ENCODE peak calls at places on chromosomes 7 and 10, in five cellular contexts. One of them, this sample, is unnamed.

GRCh38 chr10:103739039-103739764 is 116.2 kb downstream of the SH3PXD2A start:
- DNase-seq in fibroblast of the aortic adventitia: peak
- DNase-seq in fibroblast of pulmonary artery: peak
- DNase-seq in OCI-LY7: no peak
- DNase-seq in psoas muscle: peak
- DNase-seq in this sample: peak

GRCh38 chr7:70707823-70708243 is 424.1 kb upstream of the GALNT17 start:
- DNase-seq in fibroblast of the aortic adventitia: no peak
- DNase-seq in fibroblast of pulmonary artery: no peak
- DNase-seq in OCI-LY7: no peak
- DNase-seq in psoas muscle: no peak
- DNase-seq in this sample: no peak

GRCh38 chr10:33211123-33211878 is 123.2 kb downstream of the NRP1 start:
- DNase-seq in fibroblast of the aortic adventitia: peak
- DNase-seq in fibroblast of pulmonary artery: peak
- DNase-seq in OCI-LY7: no peak
- DNase-seq in psoas muscle: peak
- DNase-seq in this sample: peak

GRCh38 chr7:48113270-48113669 is 24.2 kb downstream of the UPP1 start:
- DNase-seq in fibroblast of the aortic adventitia: no peak
- DNase-seq in fibroblast of pulmonary artery: no peak
- DNase-seq in OCI-LY7: no peak
- DNase-seq in psoas muscle: no peak
- DNase-seq in this sample: no peak

GRCh38 chr10:6050801-6051445 is 11.2 kb downstream of the IL2RA start:
- DNase-seq in fibroblast of the aortic adventitia: peak
- DNase-seq in fibroblast of pulmonary artery: peak
- DNase-seq in OCI-LY7: peak
- DNase-seq in psoas muscle: peak
- DNase-seq in this sample: peak

GRCh38 chr10:129968937-129969527 is 5.0 kb upstream of the EBF3 start:
- DNase-seq in fibroblast of the aortic adventitia: peak
- DNase-seq in fibroblast of pulmonary artery: peak
- DNase-seq in OCI-LY7: no peak
- DNase-seq in psoas muscle: peak
- DNase-seq in this sample: no peak

GRCh38 chr10:58653139-58653538 is 140.5 kb downstream of the BICC1 start:
- DNase-seq in fibroblast of the aortic adventitia: peak
- DNase-seq in fibroblast of pulmonary artery: peak
- DNase-seq in OCI-LY7: no peak
- DNase-seq in psoas muscle: no peak
- DNase-seq in this sample: peak

GRCh38 chr10:110006358-110007170 is 1.2 kb upstream of the ADD3 start:
- DNase-seq in fibroblast of the aortic adventitia: peak
- DNase-seq in fibroblast of pulmonary artery: peak
- DNase-seq in OCI-LY7: peak
- DNase-seq in psoas muscle: peak
- DNase-seq in this sample: peak

GRCh38 chr7:127667751-127668530 is 15.9 kb downstream of the SND1 start:
- DNase-seq in fibroblast of the aortic adventitia: peak
- DNase-seq in fibroblast of pulmonary artery: peak
- DNase-seq in OCI-LY7: no peak
- DNase-seq in psoas muscle: no peak
- DNase-seq in this sample: peak

GRCh38 chr10:48811461-48811860 is 126.8 kb downstream of the WDFY4 start:
- DNase-seq in fibroblast of the aortic adventitia: no peak
- DNase-seq in fibroblast of pulmonary artery: no peak
- DNase-seq in OCI-LY7: no peak
- DNase-seq in psoas muscle: no peak
- DNase-seq in this sample: peak

GRCh38 chr7:78388982-78389381 is 590.4 kb downstream of the PHTF2 start:
- DNase-seq in fibroblast of the aortic adventitia: no peak
- DNase-seq in fibroblast of pulmonary artery: no peak
- DNase-seq in OCI-LY7: no peak
- DNase-seq in psoas muscle: no peak
- DNase-seq in this sample: no peak

GRCh38 chr7:35505031-35505430 is 189.9 kb downstream of the HERPUD2 start:
- DNase-seq in fibroblast of the aortic adventitia: no peak
- DNase-seq in fibroblast of pulmonary artery: no peak
- DNase-seq in OCI-LY7: no peak
- DNase-seq in psoas muscle: no peak
- DNase-seq in this sample: no peak

GRCh38 chr10:3452683-3453388 is 280.3 kb upstream of the PITRM1 start:
- DNase-seq in fibroblast of the aortic adventitia: peak
- DNase-seq in fibroblast of pulmonary artery: peak
- DNase-seq in OCI-LY7: no peak
- DNase-seq in psoas muscle: no peak
- DNase-seq in this sample: peak

GRCh38 chr7:55043691-55044090 is 24.9 kb downstream of the EGFR start:
- DNase-seq in fibroblast of the aortic adventitia: no peak
- DNase-seq in fibroblast of pulmonary artery: no peak
- DNase-seq in OCI-LY7: no peak
- DNase-seq in psoas muscle: no peak
- DNase-seq in this sample: no peak

GRCh38 chr10:78755877-78756455 is 312.8 kb upstream of the ZMIZ1 start:
- DNase-seq in fibroblast of the aortic adventitia: peak
- DNase-seq in fibroblast of pulmonary artery: peak
- DNase-seq in OCI-LY7: no peak
- DNase-seq in psoas muscle: no peak
- DNase-seq in this sample: no peak

GRCh38 chr7:17239046-17239445 is 59.4 kb upstream of the AHR start:
- DNase-seq in fibroblast of the aortic adventitia: peak
- DNase-seq in fibroblast of pulmonary artery: no peak
- DNase-seq in OCI-LY7: no peak
- DNase-seq in psoas muscle: no peak
- DNase-seq in this sample: no peak

GRCh38 chr10:21048086-21048485 is 151.0 kb upstream of the NEBL start:
- DNase-seq in fibroblast of the aortic adventitia: no peak
- DNase-seq in fibroblast of pulmonary artery: no peak
- DNase-seq in OCI-LY7: no peak
- DNase-seq in psoas muscle: no peak
- DNase-seq in this sample: no peak

GRCh38 chr7:128922496-128923410 is 12.2 kb upstream of the KCP start:
- DNase-seq in fibroblast of the aortic adventitia: no peak
- DNase-seq in fibroblast of pulmonary artery: no peak
- DNase-seq in OCI-LY7: no peak
- DNase-seq in psoas muscle: no peak
- DNase-seq in this sample: no peak

GRCh38 chr10:118045842-118046490 is 775 bp downstream of the RAB11FIP2 start:
- DNase-seq in fibroblast of the aortic adventitia: peak
- DNase-seq in fibroblast of pulmonary artery: peak
- DNase-seq in OCI-LY7: peak
- DNase-seq in psoas muscle: no peak
- DNase-seq in this sample: peak

GRCh38 chr10:122140941-122141623 is 130.0 kb upstream of the BTBD16 start:
- DNase-seq in fibroblast of the aortic adventitia: peak
- DNase-seq in fibroblast of pulmonary artery: peak
- DNase-seq in OCI-LY7: no peak
- DNase-seq in psoas muscle: peak
- DNase-seq in this sample: peak

GRCh38 chr10:60114765-60115586 is 208.6 kb upstream of the CCDC6 start:
- DNase-seq in fibroblast of the aortic adventitia: peak
- DNase-seq in fibroblast of pulmonary artery: peak
- DNase-seq in OCI-LY7: peak
- DNase-seq in psoas muscle: no peak
- DNase-seq in this sample: peak

GRCh38 chr10:98361131-98361633 is 53.8 kb downstream of the PYROXD2 start:
- DNase-seq in fibroblast of the aortic adventitia: peak
- DNase-seq in fibroblast of pulmonary artery: peak
- DNase-seq in OCI-LY7: no peak
- DNase-seq in psoas muscle: peak
- DNase-seq in this sample: peak

GRCh38 chr10:93090619-93091018 is 16.9 kb downstream of the CYP26A1 start:
- DNase-seq in fibroblast of the aortic adventitia: no peak
- DNase-seq in fibroblast of pulmonary artery: no peak
- DNase-seq in OCI-LY7: no peak
- DNase-seq in psoas muscle: no peak
- DNase-seq in this sample: no peak

GRCh38 chr7:68613897-68614296 is 984.4 kb upstream of the AUTS2 start:
- DNase-seq in fibroblast of the aortic adventitia: no peak
- DNase-seq in fibroblast of pulmonary artery: peak
- DNase-seq in OCI-LY7: no peak
- DNase-seq in psoas muscle: no peak
- DNase-seq in this sample: no peak

GRCh38 chr7:42915356-42915755 is 3.5 kb upstream of the C7orf25 start:
- DNase-seq in fibroblast of the aortic adventitia: peak
- DNase-seq in fibroblast of pulmonary artery: peak
- DNase-seq in OCI-LY7: no peak
- DNase-seq in psoas muscle: no peak
- DNase-seq in this sample: no peak

GRCh38 chr7:3359011-3359410 is 58.0 kb downstream of the SDK1 start:
- DNase-seq in fibroblast of the aortic adventitia: no peak
- DNase-seq in fibroblast of pulmonary artery: no peak
- DNase-seq in OCI-LY7: no peak
- DNase-seq in psoas muscle: no peak
- DNase-seq in this sample: no peak

GRCh38 chr10:89683911-89684310 is 17.5 kb upstream of the KIF20B start:
- DNase-seq in fibroblast of the aortic adventitia: no peak
- DNase-seq in fibroblast of pulmonary artery: no peak
- DNase-seq in OCI-LY7: no peak
- DNase-seq in psoas muscle: no peak
- DNase-seq in this sample: no peak

GRCh38 chr7:150439926-150440325 is 10.5 kb upstream of the GIMAP8 start:
- DNase-seq in fibroblast of the aortic adventitia: peak
- DNase-seq in fibroblast of pulmonary artery: peak
- DNase-seq in OCI-LY7: no peak
- DNase-seq in psoas muscle: no peak
- DNase-seq in this sample: no peak

GRCh38 chr10:73591935-73592699 is 975 bp upstream of the USP54 start:
- DNase-seq in fibroblast of the aortic adventitia: peak
- DNase-seq in fibroblast of pulmonary artery: peak
- DNase-seq in OCI-LY7: peak
- DNase-seq in psoas muscle: no peak
- DNase-seq in this sample: no peak

GRCh38 chr10:60910543-60910942 is 33.4 kb downstream of the RHOBTB1 start:
- DNase-seq in fibroblast of the aortic adventitia: peak
- DNase-seq in fibroblast of pulmonary artery: peak
- DNase-seq in OCI-LY7: peak
- DNase-seq in psoas muscle: no peak
- DNase-seq in this sample: no peak

GRCh38 chr7:98232799-98233198 is 19.2 kb downstream of the TECPR1 start:
- DNase-seq in fibroblast of the aortic adventitia: no peak
- DNase-seq in fibroblast of pulmonary artery: no peak
- DNase-seq in OCI-LY7: no peak
- DNase-seq in psoas muscle: no peak
- DNase-seq in this sample: no peak

DNA sequence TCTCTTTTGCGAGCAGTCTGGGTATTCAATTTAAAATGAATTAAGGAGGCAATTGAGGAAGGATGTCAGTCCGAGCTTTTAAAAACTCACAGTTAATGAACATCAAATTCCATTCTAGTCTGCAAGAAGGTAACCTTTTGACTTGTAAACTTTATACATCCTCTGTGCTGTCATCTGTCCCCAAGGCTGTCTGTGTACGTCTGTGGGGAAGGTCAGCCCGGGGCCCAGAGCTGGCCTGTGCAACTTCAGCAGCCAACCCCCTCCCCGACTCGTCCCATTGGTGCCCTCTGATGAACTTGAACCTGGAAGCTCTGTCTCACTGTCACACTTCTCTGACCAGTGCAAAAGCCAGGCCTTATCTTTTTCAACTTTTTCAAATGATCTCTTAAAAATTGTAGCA is 80.3 kb downstream of the CCDC3 start:
- DNase-seq in fibroblast of the aortic adventitia: no peak
- DNase-seq in fibroblast of pulmonary artery: no peak
- DNase-seq in OCI-LY7: no peak
- DNase-seq in psoas muscle: no peak
- DNase-seq in this sample: no peak
- TF ChIP-seq CTCF in fibroblast of the aortic adventitia: no peak
- TF ChIP-seq CTCF in fibroblast of pulmonary artery: no peak
- TF ChIP-seq CTCF in OCI-LY7: no peak
- TF ChIP-seq CTCF in psoas muscle: no peak
- TF ChIP-seq CTCF in this sample: no peak

GRCh38 chr10:17380016-17380415 is 74.4 kb downstream of the ST8SIA6 start:
- DNase-seq in fibroblast of the aortic adventitia: no peak
- DNase-seq in fibroblast of pulmonary artery: no peak
- DNase-seq in OCI-LY7: no peak
- DNase-seq in psoas muscle: no peak
- DNase-seq in this sample: no peak

GRCh38 chr10:17379151-17379690 is 75.2 kb downstream of the ST8SIA6 start:
- DNase-seq in fibroblast of the aortic adventitia: no peak
- DNase-seq in fibroblast of pulmonary artery: no peak
- DNase-seq in OCI-LY7: no peak
- DNase-seq in psoas muscle: no peak
- DNase-seq in this sample: no peak

GRCh38 chr10:17381502-17382142 is 72.8 kb downstream of the ST8SIA6 start:
- DNase-seq in fibroblast of the aortic adventitia: peak
- DNase-seq in fibroblast of pulmonary artery: no peak
- DNase-seq in OCI-LY7: no peak
- DNase-seq in psoas muscle: no peak
- DNase-seq in this sample: no peak

GRCh38 chr10:17380888-17381287 is 73.5 kb downstream of the ST8SIA6 start:
- DNase-seq in fibroblast of the aortic adventitia: no peak
- DNase-seq in fibroblast of pulmonary artery: no peak
- DNase-seq in OCI-LY7: no peak
- DNase-seq in psoas muscle: no peak
- DNase-seq in this sample: no peak

DNA sequence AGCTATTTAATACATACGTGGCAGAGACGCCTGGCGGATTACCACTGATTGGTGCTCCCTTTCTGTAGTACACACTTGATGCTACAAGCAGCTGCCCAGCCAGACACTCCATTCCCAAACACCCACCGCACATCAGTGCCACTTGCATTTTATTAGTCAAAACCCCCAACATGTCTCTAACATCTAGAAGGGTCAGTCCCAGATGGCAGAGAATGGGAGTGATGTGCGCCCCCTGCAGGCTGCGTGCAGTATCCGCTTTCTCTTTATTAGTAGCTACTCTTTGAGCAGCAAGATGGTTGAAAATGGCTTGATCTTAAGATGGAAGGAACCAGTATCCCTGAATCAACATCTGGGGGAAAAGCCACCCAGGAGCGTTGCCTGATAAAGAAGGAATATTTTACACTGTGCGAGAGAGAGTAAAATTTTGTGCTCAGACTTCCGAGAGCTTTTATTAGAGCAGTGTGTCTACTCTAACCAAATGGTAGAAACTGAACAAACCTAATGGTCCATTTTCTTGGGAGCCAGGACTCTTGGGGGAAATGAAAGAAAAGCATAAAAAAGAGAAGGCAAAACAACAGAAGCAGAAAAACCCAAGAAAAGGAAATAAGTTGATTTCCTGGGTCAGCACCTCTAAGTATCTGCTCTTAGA is 78.3 kb downstream of the ST8SIA6 start:
- DNase-seq in fibroblast of the aortic adventitia: peak
- DNase-seq in fibroblast of pulmonary artery: peak
- DNase-seq in OCI-LY7: peak
- DNase-seq in psoas muscle: no peak
- DNase-seq in this sample: no peak
- TF ChIP-seq CTCF in fibroblast of the aortic adventitia: peak
- TF ChIP-seq CTCF in fibroblast of pulmonary artery: peak
- TF ChIP-seq CTCF in OCI-LY7: peak
- TF ChIP-seq CTCF in psoas muscle: no peak
- TF ChIP-seq CTCF in this sample: peak

GRCh38 chr7:24894670-24895221 is 85.2 kb downstream of the OSBPL3 start:
- DNase-seq in fibroblast of the aortic adventitia: peak
- DNase-seq in fibroblast of pulmonary artery: no peak
- DNase-seq in OCI-LY7: no peak
- DNase-seq in psoas muscle: no peak
- DNase-seq in this sample: no peak
- TF ChIP-seq CTCF in fibroblast of the aortic adventitia: peak
- TF ChIP-seq CTCF in fibroblast of pulmonary artery: peak
- TF ChIP-seq CTCF in OCI-LY7: peak
- TF ChIP-seq CTCF in psoas muscle: peak
- TF ChIP-seq CTCF in this sample: peak

GRCh38 chr10:24723386-24723787 is 300 bp downstream of the ARHGAP21 start:
- DNase-seq in fibroblast of the aortic adventitia: no peak
- DNase-seq in fibroblast of pulmonary artery: peak
- DNase-seq in OCI-LY7: peak
- DNase-seq in psoas muscle: peak
- DNase-seq in this sample: peak
- TF ChIP-seq CTCF in fibroblast of the aortic adventitia: no peak
- TF ChIP-seq CTCF in fibroblast of pulmonary artery: no peak
- TF ChIP-seq CTCF in OCI-LY7: no peak
- TF ChIP-seq CTCF in psoas muscle: no peak
- TF ChIP-seq CTCF in this sample: no peak

This sample was measured in HFFc6.